ENCODE peak calls at places on chromosomes 13 and 19, in four cellular contexts. O is AG10803, I is endothelial cell of umbilical vein, L is choroid plexus epithelial cell. Q is an unnamed sample.

GRCh38 chr13:79287994-79288795 is 117.9 kb downstream of the RBM26 start:
- DNase-seq in I (no peak), O (no peak), L (no peak), Q (no peak)

GRCh38 chr19:17802137-17802858 is 7.4 kb downstream of the B3GNT3 start:
- DNase-seq in I (no peak), L (no peak), O (no peak), Q (no peak)

GRCh38 chr13:76440568-76440967 is 445.6 kb downstream of the KCTD12 start:
- DNase-seq in I (no peak), O (no peak), L (no peak), Q (no peak)

GRCh38 chr13:48294670-48295069 is 8.9 kb upstream of the RB1 start:
- DNase-seq in O (no peak), I (no peak), L (no peak), Q (no peak)

GRCh38 chr19:7924651-7925170 is 1.2 kb downstream of the CTXN1 start:
- DNase-seq in O (no peak), L (no peak), I (no peak), Q (no peak)

GRCh38 chr13:44300895-44301638 is 72.6 kb upstream of the SERP2 start:
- DNase-seq in O (peak; percentile 68), L (peak; percentile 72), I (peak; percentile 74), Q (no peak)

GRCh38 chr13:108929532-108929931 is 300.1 kb downstream of the MYO16 start:
- DNase-seq in O (peak; percentile 61), L (no peak), I (no peak), Q (no peak)

GRCh38 chr13:27339299-27339698 is 68.7 kb downstream of the RASL11A start:
- DNase-seq in I (peak; percentile 58), L (peak; percentile 73), O (peak; percentile 35), Q (no peak)

GRCh38 chr19:17727843-17728242 is 8.6 kb downstream of the MAP1S start:
- DNase-seq in I (no peak), O (no peak), L (no peak), Q (no peak)

GRCh38 chr13:93248627-93249047 is 22.0 kb downstream of the GPC6 start:
- DNase-seq in L (peak; percentile 83), I (no peak), O (no peak), Q (no peak)

GRCh38 chr13:113474179-113474578 is 16.3 kb downstream of the DCUN1D2 start:
- DNase-seq in O (peak; percentile 86), L (peak; percentile 94), I (no peak), Q (no peak)

GRCh38 chr13:52127783-52128702 is 830 bp downstream of the NEK5 start:
- DNase-seq in O (peak; percentile 47), I (peak; percentile 79), L (peak; percentile 75), Q (no peak)

GRCh38 chr19:58335630-58336029 is 8.8 kb downstream of the ZSCAN22 start:
- DNase-seq in O (no peak), I (no peak), L (no peak), Q (no peak)

DNA sequence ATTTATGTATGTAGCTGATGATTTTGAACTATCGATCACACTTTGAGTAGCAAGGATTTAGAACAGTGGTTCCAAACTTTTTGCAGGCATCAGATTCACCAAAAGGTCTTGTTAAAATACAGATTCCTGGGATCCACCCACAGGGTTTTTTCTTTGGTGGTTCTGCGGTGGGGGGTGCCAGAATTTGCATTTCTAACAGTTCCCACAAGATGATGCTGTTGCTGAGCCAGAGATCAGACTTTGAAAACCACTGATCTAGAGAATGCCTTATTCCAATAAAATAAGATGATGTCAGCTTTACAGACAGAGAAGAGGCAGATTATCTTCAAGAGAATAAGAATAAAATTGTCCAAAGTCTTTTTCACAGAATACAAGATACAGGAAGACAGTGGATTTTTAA is 80.9 kb upstream of the SHISA2 start:
- DNase-seq in L (peak; percentile 43), I (peak; percentile 3), O (peak; percentile 6), Q (no peak)
- TF ChIP-seq CTCF in L (peak; percentile 51), I (peak; percentile 5), O (peak; percentile 41), Q (no peak)

GRCh38 chr19:42220751-42221097 is 612 bp downstream of the ZNF526 start:
- DNase-seq in O (no peak), I (peak; percentile 12), L (no peak), Q (no peak)

GRCh38 chr19:42216653-42217521 is 590 bp downstream of the DEDD2 start:
- DNase-seq in I (peak; percentile 47), O (peak; percentile 24), L (peak; percentile 52), Q (no peak)

GRCh38 chr19:42217522-42218442 is at the start of gene DEDD2:
- DNase-seq in O (peak; percentile 97), L (peak; percentile 96), I (peak; percentile 96), Q (peak; percentile 91)

GRCh38 chr19:42224940-42225717 is 5.0 kb downstream of the ZNF526 start:
- DNase-seq in L (no peak), O (no peak), I (no peak), Q (no peak)

DNA sequence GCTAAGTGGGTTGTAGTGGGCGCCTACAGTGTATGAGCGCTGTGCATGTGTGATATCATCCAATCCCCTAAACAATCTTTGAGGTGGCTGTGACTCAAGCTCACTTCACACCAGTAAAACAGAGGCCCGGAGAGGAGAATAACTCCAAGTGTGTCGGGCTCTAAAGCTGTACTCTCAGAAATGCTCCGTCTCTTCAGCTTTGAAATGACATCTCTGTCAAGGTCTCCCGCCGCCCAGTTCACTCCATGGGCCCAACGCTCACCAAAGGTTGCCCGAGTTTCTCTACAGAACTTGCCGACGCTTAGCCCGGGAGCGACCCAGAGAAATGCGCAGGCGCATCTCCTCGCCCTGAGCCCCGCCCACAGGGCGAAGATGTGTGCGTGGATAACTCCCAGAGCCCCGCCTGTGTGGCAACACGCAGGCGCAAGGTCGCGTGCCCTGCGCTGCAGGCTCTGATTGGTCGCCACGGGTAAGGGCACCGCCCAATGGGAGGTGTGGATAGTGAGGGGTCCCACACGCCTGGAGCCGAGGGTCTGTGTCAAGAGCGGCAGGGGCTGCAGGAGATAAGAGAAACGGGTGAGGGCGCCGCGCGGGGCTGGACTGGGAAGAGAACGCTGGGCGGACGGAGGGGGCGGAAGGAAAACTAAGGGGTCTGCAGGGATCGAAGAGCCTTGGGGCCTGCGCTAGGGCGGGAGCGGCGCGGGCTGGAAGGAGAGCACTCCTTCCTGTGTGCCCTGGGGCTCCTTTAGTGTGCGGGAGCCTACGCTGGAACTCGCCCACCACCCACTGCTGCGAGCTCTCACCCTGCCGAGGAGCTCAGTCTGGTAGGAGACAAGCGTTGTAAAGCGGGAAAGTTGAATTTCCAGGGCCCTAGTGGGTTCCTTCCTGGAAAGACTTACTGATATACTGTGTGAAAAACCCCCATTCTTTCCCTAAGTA is at the start of gene ZNF526:
- DNase-seq in O (peak; percentile 96), L (peak; percentile 98), I (peak; percentile 99), Q (peak; percentile 83)
- TF ChIP-seq CTCF in O (no peak), L (no peak), I (no peak), Q (no peak)

GRCh38 chr19:23071087-23071511 is 45.7 kb upstream of the ZNF730 start:
- DNase-seq in I (no peak), O (no peak), L (peak; percentile 21), Q (no peak)

GRCh38 chr19:23070353-23070781 is 46.5 kb upstream of the ZNF730 start:
- DNase-seq in L (peak; percentile 76), I (no peak), O (peak; percentile 30), Q (no peak)

GRCh38 chr19:23075031-23075733 is 41.6 kb upstream of the ZNF730 start:
- DNase-seq in L (peak; percentile 85), I (peak; percentile 41), O (peak; percentile 46), Q (peak; percentile 29)
- TF ChIP-seq CTCF in L (no peak), I (no peak), O (no peak), Q (no peak)

DNA sequence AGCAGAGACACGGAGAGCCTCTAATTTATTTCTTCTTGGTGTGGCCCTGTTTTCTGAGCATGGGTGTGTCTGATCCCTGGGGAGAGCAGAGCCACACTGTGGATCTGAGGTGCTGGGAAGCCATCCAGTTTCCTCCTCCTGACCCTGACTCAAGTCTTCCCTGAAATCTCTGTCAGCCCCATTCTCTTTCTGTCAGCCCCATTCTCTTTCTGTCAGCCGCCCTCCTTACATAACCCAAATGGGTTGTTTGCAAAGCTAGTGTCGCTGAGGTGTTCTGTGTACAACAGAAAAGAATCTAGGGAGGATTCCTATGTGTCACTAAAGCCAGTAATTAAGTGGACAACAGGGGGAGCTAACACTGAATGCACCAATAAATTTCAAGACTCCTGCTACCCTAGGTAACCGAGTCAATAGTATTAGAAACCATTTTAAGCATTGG is 50.2 kb downstream of the LRCH1 start:
- DNase-seq in L (peak; percentile 52), I (peak; percentile 23), O (peak; percentile 17), Q (no peak)
- TF ChIP-seq CTCF in L (peak; percentile 52), I (peak; percentile 12), O (peak; percentile 38), Q (no peak)

GRCh38 chr19:48154003-48154402 is 16.1 kb downstream of the LIG1 start:
- DNase-seq in I (peak; percentile 54), L (peak; percentile 25), O (no peak), Q (no peak)

GRCh38 chr19:48152552-48152951 is 17.6 kb downstream of the LIG1 start:
- DNase-seq in I (peak; percentile 98), L (peak; percentile 77), O (peak; percentile 51), Q (peak; percentile 70)

DNA sequence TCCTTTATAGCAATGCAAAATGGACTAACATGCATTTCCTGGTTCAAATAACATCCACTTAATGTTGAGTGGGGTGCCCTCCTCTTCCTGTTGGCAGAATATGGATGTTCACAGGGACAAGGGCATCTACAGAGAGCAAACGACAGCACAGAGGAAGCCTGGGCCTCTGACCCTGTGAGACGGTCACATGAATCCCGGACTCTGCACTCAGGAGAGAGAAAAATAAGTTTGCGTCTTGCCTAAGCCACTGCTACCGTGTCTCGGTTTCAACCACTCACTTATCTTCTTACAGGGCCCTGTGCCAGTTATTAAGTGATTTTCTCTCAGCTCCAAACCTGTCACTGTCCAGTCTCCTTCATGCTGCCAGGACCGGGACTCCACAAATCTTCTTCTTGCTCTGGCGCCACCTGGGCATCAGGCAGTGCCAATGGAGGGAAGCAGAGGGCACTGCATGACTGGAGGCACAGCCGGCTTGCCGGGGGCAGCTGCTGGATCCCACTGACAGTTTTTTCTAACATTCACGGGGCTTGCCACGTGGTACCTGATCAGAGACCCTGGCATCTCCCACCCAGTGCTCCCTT is 11.8 kb downstream of the LIG1 start:
- DNase-seq in L (no peak), O (no peak), I (no peak), Q (no peak)
- TF ChIP-seq CTCF in L (no peak), O (no peak), I (no peak), Q (no peak)

GRCh38 chr19:30704716-30705115 is 332.5 kb downstream of the ZNF536 start:
- DNase-seq in L (no peak), O (no peak), I (no peak), Q (no peak)
- TF ChIP-seq CTCF in L (no peak), O (no peak), I (no peak), Q (no peak)

DNA sequence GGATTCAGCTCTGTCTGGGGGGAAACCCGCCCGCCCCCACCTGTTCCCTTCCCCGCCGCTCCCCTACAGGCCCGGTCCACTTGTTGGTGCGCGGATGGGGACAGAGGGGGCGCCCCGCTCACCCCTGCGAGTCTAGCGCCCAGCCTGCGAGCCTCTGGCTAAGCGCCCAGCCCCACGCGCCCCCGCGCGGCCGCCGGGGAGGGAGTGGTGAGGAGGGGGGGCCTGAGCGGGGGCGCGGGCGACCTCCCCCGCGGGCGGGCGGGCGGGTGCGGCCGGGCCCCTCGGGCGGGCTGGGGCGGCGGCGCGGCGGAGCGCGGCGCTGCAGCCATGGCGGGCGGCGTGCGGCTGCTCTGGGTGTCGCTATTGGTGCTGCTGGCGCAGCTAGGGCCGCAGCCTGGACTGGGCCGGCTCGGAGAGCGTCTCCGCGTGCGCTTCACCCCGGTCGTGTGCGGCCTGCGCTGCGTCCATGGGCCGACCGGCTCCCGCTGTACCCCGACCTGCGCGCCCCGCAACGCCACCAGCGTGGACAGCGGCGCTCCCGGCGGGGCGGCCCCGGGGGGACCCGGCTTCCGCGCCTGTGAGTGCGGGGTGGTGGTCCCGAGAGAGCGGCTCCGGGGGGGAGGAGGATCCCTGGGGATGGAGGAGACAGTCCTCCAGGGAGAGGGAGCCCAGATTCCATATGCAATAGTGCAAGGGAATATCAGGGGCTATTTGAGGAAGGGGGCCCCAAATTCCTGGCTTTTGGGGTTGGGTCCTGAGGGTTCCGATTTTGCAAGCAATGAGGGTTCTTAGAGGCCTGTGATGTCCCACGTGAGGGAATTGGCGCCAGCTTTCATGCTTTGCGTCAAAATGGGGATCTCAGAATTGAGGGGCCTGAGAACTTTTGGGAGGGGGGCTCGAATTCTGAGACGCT is at the start of gene LTBP4:
- DNase-seq in I (no peak), L (peak; percentile 34), O (no peak), Q (no peak)
- TF ChIP-seq CTCF in I (peak; percentile 12), L (no peak), O (peak; percentile 0), Q (no peak)